ENCODE peak calls at places on chromosomes 3 and 15, in ten cellular contexts. I is transverse colon, L is fibroblast of lung, F is H9, C is osteoblast, R is A549, X is neural progenitor cell, G is cardiac muscle cell, U is heart right ventricle, P is hepatocyte. D is an unnamed sample. For H3K9me3, the result is how much of the 10 kb centered on the place peaks cover.

GRCh38 chr15:89143503-89144162 is 55.4 kb downstream of the ABHD2 start:
- DNase-seq in I (no peak), L (peak), F (no peak), C (no peak), R (no peak), X (no peak), G (no peak), U (no peak), P (no peak), D (no peak)

GRCh38 chr3:140055032-140055791 is 120.2 kb downstream of the CLSTN2 start:
- DNase-seq in I (no peak), L (no peak), F (no peak), C (no peak), R (no peak), X (no peak), G (no peak), U (no peak), P (peak), D (no peak)

GRCh38 chr3:96996009-96996408 is 181.6 kb downstream of the EPHA6 start:
- DNase-seq in I (no peak), L (no peak), F (no peak), C (no peak), R (no peak), X (no peak), G (no peak), U (no peak), P (no peak), D (no peak)

GRCh38 chr3:127172670-127173515 is 20.0 kb upstream of the PRR23E start:
- DNase-seq in I (no peak), L (peak), F (peak), C (peak), R (no peak), X (no peak), G (peak), U (no peak), P (peak), D (peak)

GRCh38 chr3:72492240-72492639 is 356.0 kb downstream of the SHQ1 start:
- DNase-seq in I (peak), L (peak), F (no peak), C (peak), R (no peak), X (peak), G (no peak), U (peak), P (no peak), D (no peak)

GRCh38 chr3:67292356-67293225 is 294.5 kb downstream of the KBTBD8 start:
- DNase-seq in I (peak), L (peak), F (no peak), C (no peak), R (no peak), X (no peak), G (no peak), U (no peak), P (no peak), D (no peak)

GRCh38 chr3:148162132-148162531 is 535.6 kb upstream of the AGTR1 start:
- DNase-seq in I (no peak), L (no peak), F (no peak), C (no peak), R (no peak), X (peak), G (no peak), U (no peak), P (no peak), D (no peak)

GRCh38 chr3:56799251-56799882 is 2.4 kb downstream of the ARHGEF3 start:
- DNase-seq in I (no peak), L (peak), F (no peak), C (no peak), R (peak), X (peak), G (peak), U (no peak), P (peak), D (no peak)

GRCh38 chr15:69926011-69926410 is 171.7 kb downstream of the TLE3 start:
- DNase-seq in I (no peak), L (no peak), F (peak), C (no peak), R (no peak), X (no peak), G (no peak), U (no peak), P (no peak), D (no peak)

GRCh38 chr3:14431556-14431927 is 29.1 kb downstream of the SLC6A6 start:
- DNase-seq in I (peak), L (no peak), F (no peak), C (no peak), R (no peak), X (no peak), G (no peak), U (no peak), P (no peak), D (no peak)
- TF ChIP-seq CTCF in I (no peak), L (no peak), F (peak), C (no peak), R (no peak), X (no peak), G (no peak), U (no peak), P (no peak), D (no peak)

DNA sequence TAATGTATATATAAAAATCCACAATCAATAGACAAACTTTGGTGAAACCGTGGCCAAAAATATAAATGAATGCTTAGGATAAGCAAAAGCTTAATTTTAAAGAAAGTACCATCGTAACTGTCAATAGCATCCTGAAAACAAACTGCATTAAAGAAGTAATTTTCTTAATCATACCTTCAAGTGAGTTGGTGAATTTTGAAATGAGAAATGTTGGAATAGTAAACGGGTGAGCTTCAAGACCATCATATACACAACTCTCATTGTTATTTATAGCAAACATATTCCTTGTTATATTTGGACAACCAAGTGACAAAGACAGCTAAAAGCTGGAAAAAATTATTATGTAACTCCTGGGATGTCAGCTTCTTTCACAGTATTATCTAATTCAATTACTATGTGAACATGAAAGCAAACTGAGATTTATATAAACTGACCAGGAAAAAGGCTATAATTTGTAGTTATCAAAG is 3.7 kb downstream of the DAZL start:
- DNase-seq in I (no peak), L (no peak), F (no peak), C (no peak), R (no peak), X (no peak), G (no peak), U (no peak), P (no peak), D (no peak)
- H3K27ac ChIP-seq in I (no peak), L (no peak), F (no peak), C (no peak), R (no peak), X (no peak), G (no peak), U (no peak), P (no peak), D (no peak)

GRCh38 chr15:27324871-27325270 is 353.9 kb downstream of the GABRG3 start:
- DNase-seq in I (no peak), L (no peak), F (no peak), C (no peak), R (no peak), X (no peak), G (no peak), U (no peak), P (no peak), D (no peak)
- H3K9me3 ChIP-seq in I (under half), L (under half), F (under half), C (under half), R (under half), X (under half), G (under half), U (under half), P (under half), D (under half)

GRCh38 chr3:9808345-9809037 is 1.6 kb upstream of the TTLL3 start:
- DNase-seq in I (peak), L (peak), F (peak), C (peak), R (peak), X (peak), G (peak), U (no peak), P (peak), D (peak)
- TF ChIP-seq CTCF in I (no peak), L (peak), F (peak), C (peak), R (no peak), X (peak), G (no peak), U (no peak), P (peak), D (peak)

D was measured in WERI-Rb-1.